ENCODE peak calls at places on chromosomes 3 and 15, in seven cellular contexts. D is HepG2, B is HCT116, W is IMR-90, Z is SK-N-SH, C is GM12878, S is K562. Q is an unnamed sample.

GRCh38 chr3:109369510-109369909 is 32.2 kb upstream of the DPPA4 start:
- DNase-seq in S (no peak), D (peak), C (no peak), W (no peak), Z (no peak), B (peak), Q (no peak)

GRCh38 chr15:80106051-80106450 is 46.6 kb downstream of the ZFAND6 start:
- DNase-seq in D (no peak), Z (no peak), W (peak), C (no peak), B (no peak), S (no peak), Q (no peak)

GRCh38 chr3:196603683-196604082 is 35.2 kb downstream of the FBXO45 start:
- DNase-seq in W (no peak), Z (no peak), B (no peak), S (no peak), D (no peak), C (no peak), Q (no peak)

GRCh38 chr15:43251863-43252241 is 14.9 kb downstream of the TGM5 start:
- DNase-seq in W (no peak), D (no peak), S (no peak), C (peak), Z (no peak), B (no peak), Q (no peak)

GRCh38 chr15:60351066-60351465 is 46.7 kb downstream of the ANXA2 start:
- DNase-seq in B (no peak), S (no peak), D (no peak), W (no peak), Z (no peak), C (no peak), Q (peak)

GRCh38 chr3:42803800-42804112 is 534 bp downstream of the HIGD1A start:
- DNase-seq in S (peak), Z (peak), D (peak), B (no peak), C (no peak), W (no peak), Q (peak)

GRCh38 chr3:11679964-11680363 is 36.2 kb upstream of the VGLL4 start:
- DNase-seq in Z (no peak), S (no peak), B (no peak), C (no peak), D (no peak), W (no peak), Q (no peak)

GRCh38 chr15:29090617-29091466 is 178.8 kb downstream of the NSMCE3 start:
- DNase-seq in D (peak), Z (peak), B (peak), W (peak), S (peak), C (no peak), Q (peak)

GRCh38 chr3:26845194-26845593 is 222.6 kb downstream of the LRRC3B start:
- DNase-seq in C (no peak), W (no peak), D (no peak), Z (no peak), S (no peak), B (no peak), Q (no peak)

GRCh38 chr15:52256366-52256765 is 39.2 kb downstream of the MYO5C start:
- DNase-seq in B (peak), W (peak), D (peak), S (peak), Z (peak), C (peak), Q (peak)

GRCh38 chr3:114539525-114539924 is 245.7 kb downstream of the TIGIT start:
- DNase-seq in S (no peak), C (no peak), Z (no peak), D (no peak), B (no peak), W (no peak), Q (no peak)

GRCh38 chr3:156899951-156900350 is 73.8 kb downstream of the LEKR1 start:
- DNase-seq in B (no peak), C (no peak), S (no peak), Z (no peak), D (peak), W (no peak), Q (no peak)

GRCh38 chr3:77102916-77103769 is 63.2 kb downstream of the ROBO2 start:
- DNase-seq in C (no peak), W (peak), S (no peak), D (no peak), B (no peak), Z (no peak), Q (no peak)

GRCh38 chr15:74130089-74130848 is at the start of gene ISLR2:
- DNase-seq in B (no peak), S (no peak), D (no peak), W (no peak), C (no peak), Z (peak), Q (no peak)

GRCh38 chr3:179189764-179190163 is 41.6 kb downstream of the PIK3CA start:
- DNase-seq in S (no peak), B (no peak), D (no peak), W (peak), C (no peak), Z (no peak), Q (no peak)

GRCh38 chr3:89216021-89216739 is 108.8 kb downstream of the EPHA3 start:
- DNase-seq in C (no peak), S (no peak), D (no peak), W (peak), B (no peak), Z (no peak), Q (no peak)

GRCh38 chr3:189517981-189518380 is 113.2 kb upstream of the TP63 start:
- DNase-seq in W (no peak), C (no peak), Z (no peak), B (no peak), D (no peak), S (no peak), Q (no peak)

GRCh38 chr3:189512039-189512438 is 119.2 kb upstream of the TP63 start:
- DNase-seq in D (no peak), C (no peak), Z (no peak), B (no peak), W (no peak), S (no peak), Q (no peak)

GRCh38 chr3:189515916-189516531 is 115.2 kb upstream of the TP63 start:
- DNase-seq in B (no peak), C (no peak), Z (no peak), S (no peak), W (no peak), D (no peak), Q (no peak)

GRCh38 chr3:189512824-189513223 is 118.4 kb upstream of the TP63 start:
- DNase-seq in W (no peak), B (no peak), C (no peak), Z (no peak), S (no peak), D (no peak), Q (peak)

DNA sequence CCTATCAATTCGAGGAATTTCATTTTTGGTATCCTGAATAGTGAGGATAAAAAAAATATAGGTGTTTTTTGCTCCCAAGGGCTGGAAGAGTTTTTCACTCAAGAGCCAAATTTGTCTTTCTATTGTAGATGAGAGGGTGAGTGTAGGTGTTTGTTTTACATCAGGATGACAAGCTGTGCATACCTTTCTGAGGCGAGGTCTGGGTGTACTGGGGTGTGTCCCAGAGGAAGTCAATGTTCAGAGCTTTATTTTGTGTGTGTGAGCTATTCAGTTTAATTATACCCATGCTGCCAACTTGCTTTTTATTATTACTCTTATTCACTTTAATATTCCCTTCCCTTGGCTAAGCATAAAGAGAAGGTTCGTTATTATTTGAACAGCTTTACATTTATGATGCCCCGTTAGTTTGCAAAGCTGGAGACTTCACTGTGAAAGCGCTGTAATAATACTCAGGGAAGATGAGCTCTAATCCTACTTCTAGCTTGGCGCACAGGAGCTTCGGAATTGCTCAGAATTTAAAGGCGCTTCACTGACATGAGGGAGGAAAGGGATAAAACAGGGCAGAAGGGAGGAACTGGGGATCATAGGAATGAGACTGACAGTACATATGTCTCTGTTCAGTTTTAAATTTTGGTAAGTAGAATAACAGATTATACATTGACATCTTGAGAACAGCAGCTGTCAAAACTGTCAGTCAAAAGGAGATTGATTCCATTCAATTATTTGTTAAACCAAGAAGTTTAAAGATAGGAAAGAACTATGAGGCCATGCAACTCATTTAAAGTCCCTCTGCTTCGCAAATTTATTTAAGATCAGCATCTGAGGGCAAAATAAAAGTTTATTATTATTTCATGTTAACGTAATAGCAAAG is 117.7 kb upstream of the TP63 start:
- DNase-seq in C (no peak), S (no peak), W (no peak), B (no peak), Z (no peak), D (no peak), Q (peak)
- TF ChIP-seq RAD21 in C (no peak), S (no peak), W (no peak), B (no peak), Z (no peak), D (no peak), Q (no peak)

GRCh38 chr3:169583269-169583668 is 80.2 kb downstream of the MECOM start:
- DNase-seq in S (no peak), Z (no peak), C (no peak), D (no peak), W (no peak), B (no peak), Q (no peak)
- TF ChIP-seq RAD21 in S (no peak), Z (no peak), C (no peak), D (no peak), W (no peak), B (no peak), Q (no peak)

DNA sequence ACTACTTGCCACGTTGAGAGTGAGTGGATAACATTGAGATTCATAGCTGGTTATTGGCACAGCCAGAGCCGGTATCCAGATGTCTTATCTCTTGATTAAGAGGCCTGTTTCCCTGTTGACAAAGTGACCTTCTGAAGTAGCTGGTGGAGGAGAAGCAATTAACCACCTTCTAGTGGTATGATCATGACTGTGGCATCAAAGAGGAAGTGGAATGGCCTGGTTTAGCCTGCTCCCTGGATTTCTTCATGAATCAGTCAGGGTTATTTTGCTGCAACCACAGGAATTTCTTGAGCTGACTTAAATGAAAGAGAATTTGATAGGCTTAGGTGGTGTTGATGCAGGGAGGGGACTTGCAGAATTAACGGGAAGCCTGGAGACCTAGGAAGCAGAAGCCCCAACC is 398.3 kb downstream of the MFSD1 start:
- DNase-seq in W (no peak), B (peak), C (no peak), S (no peak), Z (no peak), D (no peak), Q (no peak)
- TF ChIP-seq RAD21 in W (no peak), B (no peak), C (no peak), S (no peak), Z (no peak), D (no peak), Q (no peak)

DNA sequence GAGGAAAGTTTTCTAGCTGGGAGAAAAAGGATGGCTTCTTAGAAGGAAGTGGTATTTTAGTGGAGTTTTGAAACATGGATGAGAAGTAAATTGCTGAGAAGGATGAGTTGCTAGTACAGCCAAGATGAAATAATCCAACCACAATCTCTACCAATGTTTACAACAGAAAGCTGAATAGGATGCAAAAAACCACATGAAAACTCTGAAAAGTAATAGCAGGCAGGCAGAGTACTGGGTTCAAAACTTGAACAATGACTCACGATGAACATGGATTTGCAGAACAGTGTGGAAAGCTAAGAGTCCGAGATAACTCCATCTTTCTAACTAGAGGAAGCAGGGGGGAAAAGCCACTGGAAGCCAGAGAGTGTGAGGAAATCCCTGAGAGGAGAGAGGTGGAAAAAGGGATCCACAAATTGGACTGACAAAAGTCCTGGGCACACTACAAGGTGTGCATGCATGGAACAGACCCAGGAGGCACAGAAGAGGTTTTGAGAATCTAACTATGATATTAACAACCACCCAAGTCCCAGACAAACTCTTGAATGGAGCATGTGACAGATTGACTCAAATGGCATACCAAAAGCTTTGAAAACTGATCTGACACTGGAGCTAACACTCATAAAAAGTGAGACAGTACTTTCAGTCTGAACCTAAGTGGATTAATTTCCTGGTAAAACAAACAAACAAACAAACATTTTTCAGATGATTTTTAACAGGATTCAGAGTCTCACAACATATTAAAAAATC is 76.7 kb downstream of the ST6GAL1 start:
- DNase-seq in S (no peak), D (no peak), Z (no peak), C (no peak), B (no peak), W (peak), Q (no peak)
- TF ChIP-seq RAD21 in S (no peak), D (no peak), Z (no peak), C (no peak), B (no peak), W (no peak), Q (no peak)

Q was measured in A549.